ENCODE peak calls at places on chromosomes 2 and 18, in ten cellular contexts. X is kidney; A is heart left ventricle; L is SJSA1; T is HCT116; R is effector memory CD8-positive, alpha-beta T cell; N is NCI-H1694 treated with DMSO at 0.1 percent for 48 hours; E is A673; J is iPS-NIHi11; G is CD8-positive, alpha-beta memory T cell. S is an unnamed sample.

GRCh38 chr2:144237845-144238637 is 281.9 kb downstream of the ZEB2 start:
- DNase-seq in X (no peak), A (no peak), L (no peak), T (no peak), R (no peak), N (peak; percentile 6), E (no peak), J (no peak), G (no peak), S (no peak)

GRCh38 chr2:2016912-2017311 is 272.6 kb upstream of the PXDN start:
- DNase-seq in X (no peak), A (no peak), L (no peak), T (no peak), R (no peak), N (peak; percentile 97), E (no peak), J (no peak), G (no peak), S (no peak)

GRCh38 chr2:219010162-219010756 is 17.0 kb upstream of the CRYBA2 start:
- DNase-seq in X (no peak), A (no peak), L (no peak), T (no peak), R (no peak), N (no peak), E (no peak), J (peak; percentile 73), G (no peak), S (no peak)

GRCh38 chr18:13611616-13612110 is 114.7 kb downstream of the FAM210A start:
- DNase-seq in X (peak; percentile 91), A (peak; percentile 77), L (no peak), T (no peak), R (no peak), N (no peak), E (peak; percentile 46), J (no peak), G (no peak), S (no peak)

GRCh38 chr2:210171309-210172218 is at the start of gene KANSL1L:
- DNase-seq in X (peak; percentile 100), A (peak; percentile 99), L (peak; percentile 98), T (peak; percentile 88), R (peak; percentile 97), N (peak; percentile 92), E (peak; percentile 98), J (peak; percentile 94), G (peak; percentile 97), S (peak; percentile 93)

GRCh38 chr2:121803503-121803902 is 48.1 kb downstream of the TSN start:
- DNase-seq in X (no peak), A (no peak), L (no peak), T (no peak), R (no peak), N (no peak), E (no peak), J (peak; percentile 2), G (no peak), S (no peak)

GRCh38 chr2:28926837-28927236 is 32.4 kb downstream of the WDR43 start:
- DNase-seq in X (no peak), A (no peak), L (no peak), T (no peak), R (no peak), N (no peak), E (no peak), J (no peak), G (no peak), S (no peak)

GRCh38 chr2:242098445-242099128 is 229.1 kb downstream of the RTP5 start:
- DNase-seq in X (no peak), A (no peak), L (no peak), T (no peak), R (no peak), N (no peak), E (no peak), J (no peak), G (no peak), S (no peak)

GRCh38 chr18:59752666-59753065 is 55.4 kb upstream of the CCBE1 start:
- DNase-seq in X (no peak), A (no peak), L (no peak), T (no peak), R (no peak), N (no peak), E (no peak), J (no peak), G (no peak), S (no peak)

GRCh38 chr2:217993055-217993645 is 9.6 kb downstream of the TNS1 start:
- DNase-seq in X (no peak), A (no peak), L (no peak), T (no peak), R (no peak), N (no peak), E (no peak), J (no peak), G (no peak), S (no peak)

GRCh38 chr2:240916571-240917008 is 10.5 kb downstream of the CROCC2 start:
- DNase-seq in X (peak; percentile 97), A (no peak), L (peak; percentile 96), T (no peak), R (no peak), N (peak; percentile 13), E (peak; percentile 94), J (peak; percentile 87), G (peak; percentile 43), S (no peak)

GRCh38 chr2:230898016-230898415 is 27.0 kb downstream of the GPR55 start:
- DNase-seq in X (no peak), A (no peak), L (peak; percentile 27), T (no peak), R (no peak), N (no peak), E (no peak), J (no peak), G (no peak), S (no peak)

GRCh38 chr2:214386720-214387119 is 24.1 kb upstream of the VWC2L start:
- DNase-seq in X (no peak), A (no peak), L (no peak), T (no peak), R (no peak), N (no peak), E (no peak), J (no peak), G (no peak), S (no peak)

GRCh38 chr2:233542507-233542906 is 24.1 kb downstream of the USP40 start:
- DNase-seq in X (no peak), A (no peak), L (no peak), T (no peak), R (no peak), N (no peak), E (no peak), J (no peak), G (no peak), S (no peak)

GRCh38 chr2:8086796-8087479 is 594.9 kb upstream of the ID2 start:
- DNase-seq in X (no peak), A (no peak), L (peak; percentile 85), T (no peak), R (no peak), N (no peak), E (no peak), J (no peak), G (no peak), S (no peak)

GRCh38 chr2:71951718-71952404 is 195.8 kb downstream of the CYP26B1 start:
- DNase-seq in X (no peak), A (no peak), L (no peak), T (no peak), R (no peak), N (no peak), E (no peak), J (no peak), G (no peak), S (no peak)

GRCh38 chr2:58913082-58913726 is 672.1 kb upstream of the FANCL start:
- DNase-seq in X (no peak), A (no peak), L (no peak), T (no peak), R (no peak), N (no peak), E (peak; percentile 53), J (no peak), G (no peak), S (no peak)

GRCh38 chr2:148860037-148860436 is 15.0 kb upstream of the KIF5C start:
- DNase-seq in X (no peak), A (no peak), L (no peak), T (no peak), R (no peak), N (no peak), E (no peak), J (no peak), G (no peak), S (no peak)

GRCh38 chr18:28792404-28793103 is 615.6 kb upstream of the CDH2 start:
- DNase-seq in X (no peak), A (no peak), L (no peak), T (no peak), R (no peak), N (no peak), E (no peak), J (no peak), G (no peak), S (no peak)

GRCh38 chr2:133816037-133816436 is 247.8 kb upstream of the NCKAP5 start:
- DNase-seq in X (peak; percentile 65), A (no peak), L (no peak), T (no peak), R (no peak), N (no peak), E (no peak), J (no peak), G (no peak), S (no peak)

GRCh38 chr2:40820319-40820718 is 368.4 kb upstream of the SLC8A1 start:
- DNase-seq in X (no peak), A (no peak), L (no peak), T (no peak), R (no peak), N (no peak), E (no peak), J (no peak), G (no peak), S (no peak)

S was measured in effector memory CD4-positive, alpha-beta T cell.